ENCODE peak calls at places on chromosome 7, in six cellular contexts. V is amniotic stem cell, N is RPMI7951, S is A673, W is NCI-H2029 treated with DMSO at 0.1 percent for 48 hours, Q is A172. L is an unnamed sample.

GRCh38 chr7:24888653-24889052 is 91.3 kb downstream of the OSBPL3 start:
- DNase-seq in Q (no peak), V (no peak), W (no peak), N (no peak), S (no peak), L (no peak)

GRCh38 chr7:95389516-95389915 is 6.7 kb downstream of the PON3 start:
- DNase-seq in S (no peak), Q (no peak), V (no peak), N (no peak), W (no peak), L (no peak)

GRCh38 chr7:152899482-152900166 is 140.1 kb downstream of the ACTR3B start:
- DNase-seq in N (no peak), W (no peak), Q (no peak), S (peak), V (no peak), L (no peak)

GRCh38 chr7:151808296-151809155 is 68.4 kb downstream of the PRKAG2 start:
- DNase-seq in W (no peak), N (peak), V (no peak), S (peak), Q (peak), L (peak)

GRCh38 chr7:73436031-73436929 is 2.7 kb downstream of the FZD9 start:
- DNase-seq in W (no peak), N (peak), S (peak), V (no peak), Q (peak), L (peak)

GRCh38 chr7:140231779-140232491 is 55.2 kb upstream of the KDM7A start:
- DNase-seq in V (no peak), N (no peak), Q (no peak), S (no peak), W (peak), L (no peak)

GRCh38 chr7:80232969-80233724 is 98.5 kb downstream of the GNAI1 start:
- DNase-seq in N (peak), S (no peak), W (no peak), V (no peak), Q (no peak), L (peak)

GRCh38 chr7:2037301-2037804 is 195.4 kb downstream of the MAD1L1 start:
- DNase-seq in S (no peak), Q (no peak), V (no peak), W (no peak), N (no peak), L (no peak)

GRCh38 chr7:90595341-90595800 is 750 bp upstream of the CDK14 start:
- DNase-seq in V (no peak), W (no peak), Q (peak), N (no peak), S (peak), L (no peak)

GRCh38 chr7:116357776-116358670 is 141.5 kb upstream of the CAV2 start:
- DNase-seq in V (no peak), Q (peak), S (no peak), W (no peak), N (peak), L (peak)

GRCh38 chr7:121931149-121931922 is 58.4 kb downstream of the PTPRZ1 start:
- DNase-seq in N (no peak), V (no peak), W (no peak), S (no peak), Q (no peak), L (no peak)

GRCh38 chr7:132966731-132967130 is 115.2 kb downstream of the CHCHD3 start:
- DNase-seq in V (no peak), N (no peak), W (no peak), Q (no peak), S (no peak), L (no peak)

GRCh38 chr7:831596-832291 is 532 bp upstream of the SUN1 start:
- DNase-seq in N (peak), V (peak), S (peak), W (no peak), Q (peak), L (peak)

GRCh38 chr7:27174077-27175004 is at the start of gene HOXA10:
- DNase-seq in N (no peak), S (no peak), V (no peak), W (no peak), Q (no peak), L (peak)

GRCh38 chr7:24318326-24318725 is 34.3 kb downstream of the NPY start:
- DNase-seq in Q (peak), W (no peak), S (peak), V (no peak), N (peak), L (no peak)

GRCh38 chr7:7521259-7521658 is 14.4 kb downstream of the COL28A1 start:
- DNase-seq in S (peak), Q (peak), N (peak), W (no peak), V (no peak), L (no peak)

GRCh38 chr7:157276731-157277562 is 59.9 kb upstream of the DNAJB6 start:
- DNase-seq in V (no peak), W (peak), S (peak), N (peak), Q (peak), L (peak)

GRCh38 chr7:28329616-28330373 is 82.5 kb upstream of the CREB5 start:
- DNase-seq in S (no peak), Q (no peak), N (peak), W (no peak), V (no peak), L (no peak)

GRCh38 chr7:130476287-130477001 is 15.4 kb upstream of the MEST start:
- DNase-seq in Q (no peak), V (no peak), W (no peak), N (no peak), S (no peak), L (no peak)

GRCh38 chr7:77199008-77199966 is at the start of gene FGL2:
- DNase-seq in Q (peak), W (no peak), V (no peak), N (peak), S (peak), L (no peak)

GRCh38 chr7:101651116-101651515 is 22.0 kb upstream of the MYL10 start:
- DNase-seq in V (no peak), Q (no peak), W (no peak), S (no peak), N (no peak), L (no peak)

GRCh38 chr7:142177869-142178268 is 66.4 kb downstream of the MGAM2 start:
- DNase-seq in N (peak), W (no peak), Q (no peak), V (no peak), S (peak), L (no peak)

L was measured in RCC 7860.